ENCODE peak calls at places on chromosomes 16 and 17, in eight cellular contexts. K is upper lobe of right lung; Z is AG09309; T is H54; D is BE2C; B is DMS153; E is HAP-1; R is activated CD4-positive, CD25-positive, alpha-beta regulatory T cell. U is an unnamed sample.

GRCh38 chr17:57724038-57724728 is 20.9 kb downstream of the CCDC182 start:
- DNase-seq in K (no peak), Z (no peak), T (no peak), D (peak), B (no peak), E (no peak), R (no peak), U (peak)

GRCh38 chr17:62064791-62065563 is at the start of gene MED13:
- DNase-seq in K (peak), Z (no peak), T (peak), D (peak), B (no peak), E (peak), R (peak), U (peak)

GRCh38 chr17:74920306-74920620 is 2.8 kb downstream of the USH1G start:
- DNase-seq in K (no peak), Z (no peak), T (no peak), D (no peak), B (no peak), E (no peak), R (no peak), U (no peak)

GRCh38 chr17:182164-182751 is 808 bp upstream of the DOC2B start:
- DNase-seq in K (peak), Z (no peak), T (no peak), D (no peak), B (no peak), E (peak), R (no peak), U (peak)

GRCh38 chr17:40541060-40541872 is 24.0 kb downstream of the CCR7 start:
- DNase-seq in K (peak), Z (no peak), T (no peak), D (no peak), B (no peak), E (no peak), R (no peak), U (no peak)

GRCh38 chr17:7992516-7992915 is 9.9 kb upstream of the GUCY2D start:
- DNase-seq in K (no peak), Z (no peak), T (no peak), D (no peak), B (no peak), E (no peak), R (no peak), U (no peak)

GRCh38 chr17:63029520-63029919 is 63.5 kb downstream of the TANC2 start:
- DNase-seq in K (no peak), Z (peak), T (no peak), D (no peak), B (no peak), E (no peak), R (no peak), U (no peak)

GRCh38 chr16:23847938-23848337 is 12.2 kb downstream of the PRKCB start:
- DNase-seq in K (no peak), Z (no peak), T (no peak), D (no peak), B (no peak), E (no peak), R (no peak), U (no peak)